ENCODE peak calls at places on chromosomes 3 and 15, in seven cellular contexts. One of them, this sample, is unnamed.

GRCh38 chr15:67765706-67766105 is 59.6 kb upstream of the SKOR1 start:
- DNase-seq in astrocyte: no peak
- DNase-seq in fibroblast of lung: no peak
- DNase-seq in colonic mucosa: no peak
- DNase-seq in WTC11: no peak
- DNase-seq in GM12878: no peak
- DNase-seq in uterus: no peak
- DNase-seq in this sample: no peak

GRCh38 chr15:78023081-78023665 is 54.3 kb downstream of the TBC1D2B start:
- DNase-seq in astrocyte: no peak
- DNase-seq in fibroblast of lung: no peak
- DNase-seq in colonic mucosa: no peak
- DNase-seq in WTC11: no peak
- DNase-seq in GM12878: no peak
- DNase-seq in uterus: no peak
- DNase-seq in this sample: no peak

GRCh38 chr15:48520376-48521155 is 124.9 kb downstream of the FBN1 start:
- DNase-seq in astrocyte: no peak
- DNase-seq in fibroblast of lung: no peak
- DNase-seq in colonic mucosa: no peak
- DNase-seq in WTC11: peak
- DNase-seq in GM12878: no peak
- DNase-seq in uterus: no peak
- DNase-seq in this sample: peak

GRCh38 chr3:30456263-30456662 is 150.1 kb upstream of the TGFBR2 start:
- DNase-seq in astrocyte: no peak
- DNase-seq in fibroblast of lung: no peak
- DNase-seq in colonic mucosa: no peak
- DNase-seq in WTC11: no peak
- DNase-seq in GM12878: no peak
- DNase-seq in uterus: no peak
- DNase-seq in this sample: no peak

GRCh38 chr3:71502066-71502465 is 81.5 kb downstream of the FOXP1 start:
- DNase-seq in astrocyte: no peak
- DNase-seq in fibroblast of lung: no peak
- DNase-seq in colonic mucosa: no peak
- DNase-seq in WTC11: no peak
- DNase-seq in GM12878: no peak
- DNase-seq in uterus: no peak
- DNase-seq in this sample: peak

GRCh38 chr3:195254454-195255175 is 16.3 kb downstream of the XXYLT1 start:
- DNase-seq in astrocyte: no peak
- DNase-seq in fibroblast of lung: no peak
- DNase-seq in colonic mucosa: peak
- DNase-seq in WTC11: no peak
- DNase-seq in GM12878: no peak
- DNase-seq in uterus: peak
- DNase-seq in this sample: no peak

GRCh38 chr3:99023590-99024192 is 122.2 kb upstream of the DCBLD2 start:
- DNase-seq in astrocyte: peak
- DNase-seq in fibroblast of lung: peak
- DNase-seq in colonic mucosa: no peak
- DNase-seq in WTC11: no peak
- DNase-seq in GM12878: no peak
- DNase-seq in uterus: no peak
- DNase-seq in this sample: no peak

GRCh38 chr15:25056484-25057429 is 102.0 kb downstream of the SNRPN start:
- DNase-seq in astrocyte: no peak
- DNase-seq in fibroblast of lung: no peak
- DNase-seq in colonic mucosa: peak
- DNase-seq in WTC11: peak
- DNase-seq in GM12878: no peak
- DNase-seq in uterus: no peak
- DNase-seq in this sample: no peak

GRCh38 chr3:15768421-15769255 is 29.1 kb downstream of the ANKRD28 start:
- DNase-seq in astrocyte: peak
- DNase-seq in fibroblast of lung: peak
- DNase-seq in colonic mucosa: no peak
- DNase-seq in WTC11: no peak
- DNase-seq in GM12878: peak
- DNase-seq in uterus: no peak
- DNase-seq in this sample: no peak

GRCh38 chr3:108125550-108126071 is 34.8 kb upstream of the CD47 start:
- DNase-seq in astrocyte: no peak
- DNase-seq in fibroblast of lung: no peak
- DNase-seq in colonic mucosa: no peak
- DNase-seq in WTC11: no peak
- DNase-seq in GM12878: peak
- DNase-seq in uterus: no peak
- DNase-seq in this sample: no peak

GRCh38 chr15:67331676-67332075 is 77.1 kb downstream of the IQCH start:
- DNase-seq in astrocyte: no peak
- DNase-seq in fibroblast of lung: peak
- DNase-seq in colonic mucosa: no peak
- DNase-seq in WTC11: no peak
- DNase-seq in GM12878: no peak
- DNase-seq in uterus: no peak
- DNase-seq in this sample: no peak

GRCh38 chr3:184198509-184198908 is 12.5 kb downstream of the ABCF3 start:
- DNase-seq in astrocyte: no peak
- DNase-seq in fibroblast of lung: no peak
- DNase-seq in colonic mucosa: no peak
- DNase-seq in WTC11: no peak
- DNase-seq in GM12878: no peak
- DNase-seq in uterus: no peak
- DNase-seq in this sample: no peak

GRCh38 chr3:56355570-56356185 is 112.6 kb downstream of the ERC2 start:
- DNase-seq in astrocyte: peak
- DNase-seq in fibroblast of lung: no peak
- DNase-seq in colonic mucosa: no peak
- DNase-seq in WTC11: no peak
- DNase-seq in GM12878: no peak
- DNase-seq in uterus: no peak
- DNase-seq in this sample: no peak

GRCh38 chr3:45776291-45776576 is 20.1 kb downstream of the SLC6A20 start:
- DNase-seq in astrocyte: no peak
- DNase-seq in fibroblast of lung: no peak
- DNase-seq in colonic mucosa: peak
- DNase-seq in WTC11: no peak
- DNase-seq in GM12878: no peak
- DNase-seq in uterus: no peak
- DNase-seq in this sample: no peak

GRCh38 chr3:14927308-14927707 is 20.1 kb upstream of the NR2C2 start:
- DNase-seq in astrocyte: no peak
- DNase-seq in fibroblast of lung: no peak
- DNase-seq in colonic mucosa: no peak
- DNase-seq in WTC11: no peak
- DNase-seq in GM12878: no peak
- DNase-seq in uterus: no peak
- DNase-seq in this sample: no peak

GRCh38 chr3:14460342-14461005 is 58.1 kb downstream of the SLC6A6 start:
- DNase-seq in astrocyte: peak
- DNase-seq in fibroblast of lung: peak
- DNase-seq in colonic mucosa: peak
- DNase-seq in WTC11: no peak
- DNase-seq in GM12878: no peak
- DNase-seq in uterus: peak
- DNase-seq in this sample: no peak

GRCh38 chr15:25236861-25237155 is 202.0 kb downstream of the UBE3A start:
- DNase-seq in astrocyte: no peak
- DNase-seq in fibroblast of lung: no peak
- DNase-seq in colonic mucosa: no peak
- DNase-seq in WTC11: no peak
- DNase-seq in GM12878: no peak
- DNase-seq in uterus: no peak
- DNase-seq in this sample: no peak

GRCh38 chr3:195258449-195259145 is 12.4 kb downstream of the XXYLT1 start:
- DNase-seq in astrocyte: no peak
- DNase-seq in fibroblast of lung: peak
- DNase-seq in colonic mucosa: peak
- DNase-seq in WTC11: no peak
- DNase-seq in GM12878: no peak
- DNase-seq in uterus: no peak
- DNase-seq in this sample: no peak

GRCh38 chr3:16448691-16449090 is 64.8 kb downstream of the RFTN1 start:
- DNase-seq in astrocyte: peak
- DNase-seq in fibroblast of lung: peak
- DNase-seq in colonic mucosa: peak
- DNase-seq in WTC11: no peak
- DNase-seq in GM12878: no peak
- DNase-seq in uterus: peak
- DNase-seq in this sample: no peak

DNA sequence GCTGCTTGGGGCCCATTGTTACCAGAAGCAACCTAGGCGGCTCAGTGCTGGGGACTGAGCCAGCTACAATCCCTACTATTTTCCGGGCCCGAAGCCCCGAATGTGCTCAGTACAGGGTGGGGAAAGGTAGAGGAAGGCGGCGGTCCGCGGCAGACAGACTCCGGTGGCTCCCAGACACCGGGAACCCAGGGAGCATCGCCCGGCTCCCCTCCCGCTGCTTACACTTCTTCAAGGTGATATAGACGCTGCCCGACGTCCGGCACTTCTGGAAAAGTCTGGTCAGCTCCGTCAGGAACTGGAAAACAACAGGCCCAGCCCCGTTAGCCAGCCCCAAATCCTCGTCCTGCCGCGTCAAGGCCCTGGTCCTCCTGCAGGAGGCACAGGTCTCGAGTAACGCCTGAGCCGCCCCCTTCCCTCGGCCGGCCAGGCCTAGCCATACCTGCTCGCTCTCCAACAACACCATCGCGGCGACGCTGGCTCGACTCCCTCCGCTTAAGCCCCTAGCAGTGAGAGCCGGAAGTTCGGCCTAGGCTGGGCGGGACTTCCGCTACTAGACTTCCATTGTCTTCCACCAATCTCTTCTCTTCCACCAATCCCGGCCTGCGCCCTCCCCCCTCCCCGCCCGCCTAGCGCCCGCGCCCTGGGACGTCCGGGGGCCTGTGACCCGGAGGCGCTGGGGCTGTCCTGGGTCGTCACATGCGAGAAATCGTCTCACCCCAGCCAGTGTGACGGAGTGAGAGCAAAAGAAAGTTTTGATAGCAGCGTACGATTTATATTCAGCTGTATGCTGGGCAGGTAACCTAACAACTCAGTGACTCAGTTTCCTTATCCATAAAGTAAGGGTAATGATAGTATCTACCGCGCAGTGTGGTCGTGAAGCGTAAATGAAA is at the start of gene SRP14:
- DNase-seq in astrocyte: peak
- DNase-seq in fibroblast of lung: peak
- DNase-seq in colonic mucosa: peak
- DNase-seq in WTC11: peak
- DNase-seq in GM12878: peak
- DNase-seq in uterus: peak
- DNase-seq in this sample: peak
- TF ChIP-seq CTCF in astrocyte: no peak
- TF ChIP-seq CTCF in fibroblast of lung: no peak
- TF ChIP-seq CTCF in colonic mucosa: no peak
- TF ChIP-seq CTCF in WTC11: no peak
- TF ChIP-seq CTCF in GM12878: peak
- TF ChIP-seq CTCF in uterus: peak
- TF ChIP-seq CTCF in this sample: peak

GRCh38 chr3:129913618-129914017 is 20.1 kb upstream of the TMCC1 start:
- DNase-seq in astrocyte: no peak
- DNase-seq in fibroblast of lung: no peak
- DNase-seq in colonic mucosa: no peak
- DNase-seq in WTC11: no peak
- DNase-seq in GM12878: no peak
- DNase-seq in uterus: no peak
- DNase-seq in this sample: no peak

GRCh38 chr3:129911261-129911861 is 17.9 kb upstream of the TMCC1 start:
- DNase-seq in astrocyte: no peak
- DNase-seq in fibroblast of lung: no peak
- DNase-seq in colonic mucosa: no peak
- DNase-seq in WTC11: no peak
- DNase-seq in GM12878: no peak
- DNase-seq in uterus: no peak
- DNase-seq in this sample: no peak

GRCh38 chr3:129908417-129908816 is 14.9 kb upstream of the TMCC1 start:
- DNase-seq in astrocyte: peak
- DNase-seq in fibroblast of lung: no peak
- DNase-seq in colonic mucosa: no peak
- DNase-seq in WTC11: no peak
- DNase-seq in GM12878: no peak
- DNase-seq in uterus: no peak
- DNase-seq in this sample: no peak
- TF ChIP-seq CTCF in astrocyte: no peak
- TF ChIP-seq CTCF in fibroblast of lung: no peak
- TF ChIP-seq CTCF in colonic mucosa: no peak
- TF ChIP-seq CTCF in WTC11: no peak
- TF ChIP-seq CTCF in GM12878: no peak
- TF ChIP-seq CTCF in uterus: no peak
- TF ChIP-seq CTCF in this sample: no peak

GRCh38 chr15:92375057-92375456 is 18.6 kb upstream of the ST8SIA2 start:
- DNase-seq in astrocyte: no peak
- DNase-seq in fibroblast of lung: no peak
- DNase-seq in colonic mucosa: no peak
- DNase-seq in WTC11: no peak
- DNase-seq in GM12878: no peak
- DNase-seq in uterus: no peak
- DNase-seq in this sample: no peak

GRCh38 chr15:92376109-92376508 is 17.6 kb upstream of the ST8SIA2 start:
- DNase-seq in astrocyte: no peak
- DNase-seq in fibroblast of lung: no peak
- DNase-seq in colonic mucosa: no peak
- DNase-seq in WTC11: no peak
- DNase-seq in GM12878: no peak
- DNase-seq in uterus: no peak
- DNase-seq in this sample: no peak

GRCh38 chr15:92377083-92377789 is 16.4 kb upstream of the ST8SIA2 start:
- DNase-seq in astrocyte: peak
- DNase-seq in fibroblast of lung: no peak
- DNase-seq in colonic mucosa: no peak
- DNase-seq in WTC11: no peak
- DNase-seq in GM12878: no peak
- DNase-seq in uterus: no peak
- DNase-seq in this sample: no peak
- TF ChIP-seq CTCF in astrocyte: no peak
- TF ChIP-seq CTCF in fibroblast of lung: no peak
- TF ChIP-seq CTCF in colonic mucosa: no peak
- TF ChIP-seq CTCF in WTC11: no peak
- TF ChIP-seq CTCF in GM12878: no peak
- TF ChIP-seq CTCF in uterus: no peak
- TF ChIP-seq CTCF in this sample: no peak

GRCh38 chr15:71115567-71116351 is 488 bp downstream of the THSD4 start:
- DNase-seq in astrocyte: peak
- DNase-seq in fibroblast of lung: peak
- DNase-seq in colonic mucosa: peak
- DNase-seq in WTC11: peak
- DNase-seq in GM12878: no peak
- DNase-seq in uterus: peak
- DNase-seq in this sample: peak
- TF ChIP-seq CTCF in astrocyte: no peak
- TF ChIP-seq CTCF in fibroblast of lung: no peak
- TF ChIP-seq CTCF in colonic mucosa: no peak
- TF ChIP-seq CTCF in WTC11: no peak
- TF ChIP-seq CTCF in GM12878: no peak
- TF ChIP-seq CTCF in uterus: peak
- TF ChIP-seq CTCF in this sample: no peak

This sample was measured in glutamatergic neuron.